ENCODE peak calls at places on chromosomes 6 and 20, in four cellular contexts. One of them, this sample, is unnamed.

GRCh38 chr6:144931172-144932035 is 646.3 kb downstream of the UTRN start:
- DNase-seq in lung microvascular endothelial cell: peak
- DNase-seq in activated CD8-positive, alpha-beta memory T cell treated with anti-CD3 and anti-CD28 coated beads for 1 hour: no peak
- DNase-seq in amygdala: no peak
- DNase-seq in this sample: peak

GRCh38 chr6:88006559-88006958 is 41.1 kb upstream of the SPACA1 start:
- DNase-seq in activated CD8-positive, alpha-beta memory T cell treated with anti-CD3 and anti-CD28 coated beads for 1 hour: no peak
- DNase-seq in lung microvascular endothelial cell: no peak
- DNase-seq in amygdala: no peak
- DNase-seq in this sample: no peak

GRCh38 chr6:149094934-149095341 is 222.6 kb upstream of the TAB2 start:
- DNase-seq in activated CD8-positive, alpha-beta memory T cell treated with anti-CD3 and anti-CD28 coated beads for 1 hour: no peak
- DNase-seq in lung microvascular endothelial cell: no peak
- DNase-seq in amygdala: no peak
- DNase-seq in this sample: no peak

GRCh38 chr6:85756982-85757381 is 114.3 kb upstream of the SYNCRIP start:
- DNase-seq in lung microvascular endothelial cell: peak
- DNase-seq in activated CD8-positive, alpha-beta memory T cell treated with anti-CD3 and anti-CD28 coated beads for 1 hour: no peak
- DNase-seq in amygdala: no peak
- DNase-seq in this sample: peak

GRCh38 chr6:145891565-145891964 is 72.6 kb downstream of the SHPRH start:
- DNase-seq in amygdala: no peak
- DNase-seq in activated CD8-positive, alpha-beta memory T cell treated with anti-CD3 and anti-CD28 coated beads for 1 hour: no peak
- DNase-seq in lung microvascular endothelial cell: no peak
- DNase-seq in this sample: no peak

GRCh38 chr6:130982941-130983456 is 80.0 kb downstream of the EPB41L2 start:
- DNase-seq in lung microvascular endothelial cell: no peak
- DNase-seq in activated CD8-positive, alpha-beta memory T cell treated with anti-CD3 and anti-CD28 coated beads for 1 hour: no peak
- DNase-seq in amygdala: no peak
- DNase-seq in this sample: no peak

GRCh38 chr20:41978875-41979274 is 360.7 kb upstream of the CHD6 start:
- DNase-seq in lung microvascular endothelial cell: no peak
- DNase-seq in amygdala: no peak
- DNase-seq in activated CD8-positive, alpha-beta memory T cell treated with anti-CD3 and anti-CD28 coated beads for 1 hour: no peak
- DNase-seq in this sample: no peak

GRCh38 chr6:52457096-52457495 is 37.0 kb downstream of the EFHC1 start:
- DNase-seq in lung microvascular endothelial cell: no peak
- DNase-seq in amygdala: no peak
- DNase-seq in activated CD8-positive, alpha-beta memory T cell treated with anti-CD3 and anti-CD28 coated beads for 1 hour: no peak
- DNase-seq in this sample: no peak

GRCh38 chr6:32843321-32843978 is 397 bp downstream of the PSMB8 start:
- DNase-seq in lung microvascular endothelial cell: peak
- DNase-seq in amygdala: no peak
- DNase-seq in activated CD8-positive, alpha-beta memory T cell treated with anti-CD3 and anti-CD28 coated beads for 1 hour: no peak
- DNase-seq in this sample: peak

GRCh38 chr6:30931959-30932645 is at the start of gene SFTA2:
- DNase-seq in amygdala: no peak
- DNase-seq in activated CD8-positive, alpha-beta memory T cell treated with anti-CD3 and anti-CD28 coated beads for 1 hour: no peak
- DNase-seq in lung microvascular endothelial cell: no peak
- DNase-seq in this sample: no peak

GRCh38 chr6:104954091-104954797 is 2.7 kb upstream of the LIN28B start:
- DNase-seq in activated CD8-positive, alpha-beta memory T cell treated with anti-CD3 and anti-CD28 coated beads for 1 hour: no peak
- DNase-seq in amygdala: no peak
- DNase-seq in lung microvascular endothelial cell: no peak
- DNase-seq in this sample: no peak

GRCh38 chr20:1330075-1330830 is 1.3 kb upstream of the SDCBP2 start:
- DNase-seq in lung microvascular endothelial cell: peak
- DNase-seq in amygdala: peak
- DNase-seq in activated CD8-positive, alpha-beta memory T cell treated with anti-CD3 and anti-CD28 coated beads for 1 hour: no peak
- DNase-seq in this sample: peak

GRCh38 chr6:105835373-105835772 is 250.8 kb upstream of the PRDM1 start:
- DNase-seq in amygdala: no peak
- DNase-seq in lung microvascular endothelial cell: peak
- DNase-seq in activated CD8-positive, alpha-beta memory T cell treated with anti-CD3 and anti-CD28 coated beads for 1 hour: no peak
- DNase-seq in this sample: peak

GRCh38 chr6:157223021-157223430 is 100.3 kb downstream of the TMEM242 start:
- DNase-seq in amygdala: no peak
- DNase-seq in lung microvascular endothelial cell: no peak
- DNase-seq in activated CD8-positive, alpha-beta memory T cell treated with anti-CD3 and anti-CD28 coated beads for 1 hour: no peak
- DNase-seq in this sample: no peak

GRCh38 chr6:47061631-47062300 is 19.6 kb upstream of the ADGRF1 start:
- DNase-seq in amygdala: peak
- DNase-seq in lung microvascular endothelial cell: peak
- DNase-seq in activated CD8-positive, alpha-beta memory T cell treated with anti-CD3 and anti-CD28 coated beads for 1 hour: no peak
- DNase-seq in this sample: peak

GRCh38 chr20:17952692-17953684 is 15.6 kb downstream of the SNX5 start:
- DNase-seq in activated CD8-positive, alpha-beta memory T cell treated with anti-CD3 and anti-CD28 coated beads for 1 hour: no peak
- DNase-seq in amygdala: no peak
- DNase-seq in lung microvascular endothelial cell: no peak
- DNase-seq in this sample: no peak

GRCh38 chr6:16651871-16652270 is 109.4 kb downstream of the ATXN1 start:
- DNase-seq in lung microvascular endothelial cell: no peak
- DNase-seq in amygdala: no peak
- DNase-seq in activated CD8-positive, alpha-beta memory T cell treated with anti-CD3 and anti-CD28 coated beads for 1 hour: no peak
- DNase-seq in this sample: no peak

GRCh38 chr20:7939663-7940062 is 595 bp downstream of the HAO1 start:
- DNase-seq in lung microvascular endothelial cell: peak
- DNase-seq in amygdala: no peak
- DNase-seq in activated CD8-positive, alpha-beta memory T cell treated with anti-CD3 and anti-CD28 coated beads for 1 hour: no peak
- DNase-seq in this sample: no peak

GRCh38 chr6:113903666-113904330 is 46.7 kb downstream of the MARCKS start:
- DNase-seq in activated CD8-positive, alpha-beta memory T cell treated with anti-CD3 and anti-CD28 coated beads for 1 hour: no peak
- DNase-seq in lung microvascular endothelial cell: peak
- DNase-seq in amygdala: no peak
- DNase-seq in this sample: peak

GRCh38 chr6:27178001-27178730 is 69.3 kb upstream of the PRSS16 start:
- DNase-seq in amygdala: no peak
- DNase-seq in lung microvascular endothelial cell: peak
- DNase-seq in activated CD8-positive, alpha-beta memory T cell treated with anti-CD3 and anti-CD28 coated beads for 1 hour: no peak
- DNase-seq in this sample: peak

GRCh38 chr6:34391023-34391485 is 1.4 kb downstream of the NUDT3 start:
- DNase-seq in lung microvascular endothelial cell: peak
- DNase-seq in amygdala: no peak
- DNase-seq in activated CD8-positive, alpha-beta memory T cell treated with anti-CD3 and anti-CD28 coated beads for 1 hour: no peak
- DNase-seq in this sample: peak

GRCh38 chr20:3995067-3995748 is 20.1 kb downstream of the RNF24 start:
- DNase-seq in activated CD8-positive, alpha-beta memory T cell treated with anti-CD3 and anti-CD28 coated beads for 1 hour: no peak
- DNase-seq in amygdala: no peak
- DNase-seq in lung microvascular endothelial cell: peak
- DNase-seq in this sample: no peak

This sample was measured in dermis blood vessel endothelial cell.